ENCODE peak calls at places on chromosomes 6 and 20, in five cellular contexts. G is adrenal gland; V is stomach; J is HCT116; R is CD8-positive, alpha-beta T cell. T is an unnamed sample. For H3K36me3 and H3K4me1, the result is how much of the 10 kb centered on the place peaks cover.

GRCh38 chr6:109687271-109687721 is 3.7 kb downstream of the AK9 start:
- DNase-seq in G (no peak), J (no peak), R (no peak), V (no peak), T (no peak)

GRCh38 chr20:11797161-11797560 is 120.5 kb upstream of the BTBD3 start:
- DNase-seq in R (no peak), J (no peak), G (peak), V (no peak), T (no peak)

GRCh38 chr6:162181741-162182401 is 545.7 kb downstream of the PRKN start:
- DNase-seq in G (no peak), V (no peak), J (no peak), R (no peak), T (no peak)

GRCh38 chr6:9139762-9140161 is 704.4 kb upstream of the SLC35B3 start:
- DNase-seq in R (no peak), J (no peak), V (no peak), G (peak), T (no peak)

GRCh38 chr20:33811763-33812672 is 870 bp downstream of the CHMP4B start:
- DNase-seq in J (no peak), V (peak), R (peak), G (peak), T (peak)

GRCh38 chr6:78427386-78427785 is 440.0 kb upstream of the IRAK1BP1 start:
- DNase-seq in R (no peak), J (no peak), G (no peak), V (no peak), T (no peak)

GRCh38 chr6:89122625-89123024 is 4.8 kb upstream of the SRSF12 start:
- DNase-seq in V (no peak), G (no peak), R (no peak), J (peak), T (no peak)

GRCh38 chr6:4665489-4666417 is 110.5 kb upstream of the CDYL start:
- DNase-seq in G (no peak), R (no peak), V (no peak), J (no peak), T (no peak)

GRCh38 chr6:156026543-156027268 is 571.1 kb upstream of the NOX3 start:
- DNase-seq in G (peak), R (no peak), J (no peak), V (no peak), T (no peak)

GRCh38 chr6:55664581-55665223 is 85.7 kb upstream of the HMGCLL1 start:
- DNase-seq in J (no peak), R (no peak), G (no peak), V (no peak), T (no peak)

GRCh38 chr6:24694198-24694597 is 24.8 kb downstream of the C6orf62 start:
- DNase-seq in J (no peak), G (no peak), R (no peak), V (no peak), T (no peak)

GRCh38 chr20:39850821-39851330 is 838.2 kb downstream of the MAFB start:
- DNase-seq in V (no peak), G (no peak), R (no peak), J (no peak), T (no peak)

GRCh38 chr20:50759678-50760077 is 28.3 kb downstream of the PARD6B start:
- DNase-seq in R (no peak), G (no peak), J (no peak), V (no peak), T (no peak)

GRCh38 chr6:106287215-106287614 is 38.3 kb downstream of the ATG5 start:
- DNase-seq in J (no peak), R (no peak), V (no peak), G (no peak), T (peak)

GRCh38 chr6:160505970-160506369 is 157.8 kb downstream of the SLC22A3 start:
- DNase-seq in J (no peak), V (no peak), R (no peak), G (no peak), T (no peak)

GRCh38 chr20:62027698-62028321 is 37.9 kb downstream of the TAF4 start:
- DNase-seq in V (no peak), J (no peak), R (no peak), G (no peak), T (no peak)

GRCh38 chr6:22643780-22644179 is 74.4 kb downstream of the HDGFL1 start:
- DNase-seq in R (no peak), V (no peak), J (no peak), G (no peak), T (no peak)

GRCh38 chr6:114084327-114084890 is 113.5 kb upstream of the HDAC2 start:
- DNase-seq in J (no peak), V (no peak), G (no peak), R (no peak), T (peak)

GRCh38 chr6:152299336-152299735 is 337.8 kb downstream of the SYNE1 start:
- DNase-seq in G (no peak), V (no peak), J (no peak), R (no peak), T (no peak)

GRCh38 chr6:20302702-20303251 is 90.5 kb upstream of the MBOAT1 start:
- DNase-seq in V (no peak), G (no peak), J (no peak), R (no peak), T (no peak)

GRCh38 chr6:36387440-36388303 is at the start of gene ETV7:
- DNase-seq in V (peak), J (no peak), G (peak), R (peak), T (peak)

GRCh38 chr6:157679605-157680580 is 143.2 kb upstream of the SNX9 start:
- DNase-seq in G (no peak), V (no peak), J (no peak), R (no peak), T (no peak)

GRCh38 chr20:45963059-45964011 is 8.7 kb downstream of the ZNF335 start:
- DNase-seq in R (no peak), J (no peak), G (peak), V (no peak), T (no peak)

GRCh38 chr20:58233881-58234528 is 5.6 kb upstream of the ANKRD60 start:
- DNase-seq in V (no peak), G (no peak), J (no peak), R (peak), T (peak)

GRCh38 chr6:10276106-10276505 is 138.8 kb downstream of the TFAP2A start:
- DNase-seq in V (no peak), J (no peak), R (no peak), G (no peak), T (no peak)

GRCh38 chr6:117143647-117144046 is 121.7 kb upstream of the VGLL2 start:
- DNase-seq in J (no peak), G (no peak), R (no peak), V (no peak), T (no peak)

GRCh38 chr6:22145823-22146379 is 150.9 kb downstream of the PRL start:
- DNase-seq in V (no peak), G (no peak), R (no peak), J (no peak), T (peak)

GRCh38 chr20:48586728-48587127 is 241.1 kb downstream of the PREX1 start:
- DNase-seq in G (no peak), J (no peak), R (no peak), V (peak), T (peak)

GRCh38 chr20:59772373-59772705 is 161.1 kb downstream of the SYCP2 start:
- DNase-seq in G (no peak), V (no peak), R (no peak), J (no peak), T (no peak)

GRCh38 chr6:157139054-157139708 is 184.1 kb downstream of the TMEM242 start:
- DNase-seq in V (no peak), J (no peak), R (no peak), G (no peak), T (no peak)

GRCh38 chr20:428658-429200 is 20.6 kb downstream of the RBCK1 start:
- DNase-seq in G (no peak), V (no peak), R (no peak), J (no peak), T (no peak)

GRCh38 chr6:145802141-145802540 is 12.5 kb downstream of the FBXO30 start:
- DNase-seq in R (no peak), V (no peak), J (no peak), G (no peak), T (no peak)

GRCh38 chr6:145031001-145031400 is 704.3 kb downstream of the EPM2A start:
- DNase-seq in R (no peak), V (no peak), G (no peak), J (no peak), T (no peak)

GRCh38 chr6:38239719-38240451 is 399.8 kb downstream of the BTBD9 start:
- DNase-seq in G (no peak), R (no peak), J (no peak), V (no peak), T (no peak)

GRCh38 chr6:88982720-88983119 is 19.3 kb upstream of the RNGTT start:
- DNase-seq in V (peak), G (peak), R (peak), J (peak), T (peak)

GRCh38 chr6:32079566-32080290 is 29.4 kb downstream of the TNXB start:
- DNase-seq in J (no peak), R (no peak), V (no peak), G (no peak), T (no peak)

GRCh38 chr20:38223743-38224100 is 36.8 kb downstream of the KIAA1755 start:
- DNase-seq in G (no peak), V (no peak), R (no peak), J (no peak), T (no peak)

GRCh38 chr20:38220587-38220986 is 39.9 kb downstream of the KIAA1755 start:
- DNase-seq in V (no peak), J (no peak), G (no peak), R (no peak), T (no peak)

GRCh38 chr20:38221041-38221589 is 39.4 kb downstream of the KIAA1755 start:
- DNase-seq in G (peak), R (peak), J (peak), V (peak), T (peak)

GRCh38 chr20:38222923-38223742 is 37.4 kb downstream of the KIAA1755 start:
- DNase-seq in V (no peak), J (no peak), R (no peak), G (no peak), T (no peak)

GRCh38 chr20:38222231-38222922 is 38.2 kb downstream of the KIAA1755 start:
- DNase-seq in J (peak), V (peak), G (peak), R (peak), T (peak)
- H3K36me3 ChIP-seq in J (under half), V (under half), G (under half), R (under half), T (under half)

GRCh38 chr6:28266962-28267694 is at the start of gene ZSCAN26:
- DNase-seq in G (peak), R (peak), V (peak), J (peak), T (peak)
- TF ChIP-seq CTCF in G (no peak), R (no peak), V (no peak), J (no peak), T (no peak)

DNA sequence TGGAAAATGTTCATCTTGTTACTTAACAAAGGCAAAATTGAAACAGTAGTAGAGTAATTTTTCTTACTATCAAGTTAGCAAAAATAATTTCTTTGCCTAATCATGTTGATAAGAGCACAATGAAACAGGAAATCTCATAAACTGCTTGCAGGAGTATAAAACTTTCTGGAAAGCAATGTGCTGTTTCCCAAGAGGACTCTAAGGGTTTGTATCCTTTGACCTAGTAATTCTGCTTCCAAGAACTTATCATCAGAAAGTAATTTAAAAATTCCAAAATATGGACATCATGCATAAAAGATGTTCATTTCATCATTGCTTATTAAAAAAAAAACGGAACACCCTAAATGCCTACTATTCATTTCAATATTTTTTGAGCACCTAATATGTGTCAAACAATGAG is 46.1 kb upstream of the TNFAIP3 start:
- DNase-seq in R (no peak), G (no peak), V (no peak), J (no peak), T (no peak)
- H3K4me1 ChIP-seq in R (half or more), G (under half), V (under half), J (under half), T (under half)

DNA sequence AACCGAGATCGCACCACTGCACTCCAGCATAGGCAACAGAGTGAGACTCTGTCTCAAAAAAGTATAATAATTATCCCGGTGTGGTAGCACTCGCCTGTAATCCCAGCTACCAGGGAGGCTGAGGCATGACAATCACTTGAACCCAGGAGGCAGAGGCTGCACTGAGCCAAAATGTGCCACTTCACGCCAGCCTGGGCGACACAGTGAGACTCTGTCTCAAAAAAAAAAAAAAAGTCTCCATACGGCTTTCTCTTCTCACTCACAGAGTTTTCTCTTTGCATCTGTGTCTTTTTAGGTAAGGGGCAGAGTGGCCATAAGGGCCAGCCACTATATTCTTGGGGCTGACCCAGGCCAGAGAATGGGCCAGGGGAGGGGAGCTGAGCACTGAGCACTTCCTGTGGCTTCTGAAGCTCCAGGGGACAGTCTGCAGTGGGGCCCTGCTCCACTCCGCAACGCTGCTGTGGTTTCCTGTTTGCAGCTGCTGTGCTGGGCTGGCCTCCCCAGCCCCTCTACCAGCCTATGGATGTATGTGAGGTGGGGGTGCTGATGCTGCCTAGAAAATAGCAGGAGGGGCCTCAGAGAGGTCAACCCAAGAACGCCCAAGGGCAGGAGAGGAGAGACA is 16.2 kb downstream of the SLA2 start:
- DNase-seq in J (no peak), R (peak), V (no peak), G (no peak), T (no peak)
- H3K36me3 ChIP-seq in J (under half), R (under half), V (under half), G (under half), T (under half)

GRCh38 chr6:33144373-33144772 is 47.9 kb downstream of the COL11A2 start:
- DNase-seq in R (no peak), V (no peak), J (no peak), G (no peak), T (no peak)
- TF ChIP-seq CTCF in R (no peak), V (no peak), J (no peak), G (no peak), T (no peak)

GRCh38 chr20:47265214-47265613 is 91.3 kb downstream of the ZMYND8 start:
- DNase-seq in V (no peak), J (no peak), G (no peak), R (no peak), T (no peak)

GRCh38 chr20:47263502-47264084 is 92.9 kb downstream of the ZMYND8 start:
- DNase-seq in V (no peak), R (no peak), J (no peak), G (no peak), T (no peak)

GRCh38 chr20:47262365-47263013 is 94.0 kb downstream of the ZMYND8 start:
- DNase-seq in J (no peak), V (no peak), G (no peak), R (no peak), T (no peak)

GRCh38 chr20:47262008-47262364 is 94.5 kb downstream of the ZMYND8 start:
- DNase-seq in G (no peak), J (no peak), V (no peak), R (no peak), T (no peak)

DNA sequence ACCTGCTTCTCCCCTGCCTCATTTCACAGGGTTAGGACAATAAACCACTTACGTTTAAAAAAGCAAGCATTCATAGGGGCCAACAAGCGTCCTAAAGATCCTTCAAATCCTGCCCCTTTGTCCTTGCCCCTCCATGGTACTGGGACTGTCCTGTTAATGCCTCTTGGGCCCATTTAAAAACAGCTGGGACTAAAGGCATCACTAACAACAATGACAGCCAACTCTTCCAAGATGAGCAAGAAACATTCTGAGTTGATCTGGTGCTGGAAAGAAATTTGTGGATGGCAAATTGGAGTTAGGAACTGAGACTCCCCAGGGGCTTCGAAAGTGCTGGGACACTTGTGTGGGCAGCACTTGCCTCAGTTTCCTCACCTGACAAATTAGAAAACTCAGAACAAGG is 93.4 kb downstream of the ZMYND8 start:
- DNase-seq in G (no peak), J (no peak), R (no peak), V (no peak), T (no peak)
- H3K4me1 ChIP-seq in G (under half), J (under half), R (under half), V (under half), T (under half)

GRCh38 chr6:46525583-46525982 is 34.3 kb upstream of the RCAN2 start:
- DNase-seq in G (no peak), R (no peak), V (no peak), J (no peak), T (no peak)

GRCh38 chr6:46526607-46527006 is 35.4 kb upstream of the RCAN2 start:
- DNase-seq in G (no peak), J (no peak), R (no peak), V (no peak), T (no peak)

DNA sequence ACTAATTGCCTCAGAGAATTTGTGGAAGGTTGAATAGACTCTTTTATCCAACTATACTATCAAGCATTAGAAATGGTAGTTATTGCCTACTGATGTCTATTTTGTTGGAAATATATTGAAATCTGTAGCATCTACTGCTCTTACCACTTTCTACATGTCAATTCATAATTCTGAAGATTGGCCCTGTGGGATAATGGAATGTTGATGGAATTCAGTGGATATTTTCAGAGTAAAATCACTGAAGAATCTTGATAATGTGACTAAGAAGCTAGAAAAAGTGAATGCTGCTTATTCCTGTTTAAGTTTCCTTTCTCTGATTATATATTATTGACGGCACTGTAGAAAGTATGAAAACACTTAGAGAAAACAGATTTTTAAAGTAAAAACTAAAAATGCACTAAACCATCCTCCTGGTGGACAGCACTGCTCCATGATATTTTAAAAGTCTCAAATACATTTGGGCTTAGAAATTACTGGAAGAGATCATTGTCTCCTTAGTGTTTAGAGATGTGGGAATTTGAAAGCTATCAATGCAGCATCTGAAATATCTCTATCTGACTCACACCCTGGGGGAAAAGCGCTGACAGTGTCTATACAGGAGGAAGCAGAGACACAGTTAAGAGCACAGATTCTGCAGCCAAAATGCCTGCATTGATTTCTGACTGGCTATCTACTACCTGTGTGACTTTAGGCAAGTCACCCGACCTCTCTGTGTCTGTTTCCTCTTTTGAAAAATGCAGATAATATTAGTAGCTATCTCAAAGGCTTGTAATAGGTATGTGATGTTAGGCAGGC is 37.9 kb upstream of the RCAN2 start:
- DNase-seq in R (no peak), G (no peak), J (no peak), V (no peak), T (no peak)
- H3K36me3 ChIP-seq in R (under half), G (under half), J (under half), V (under half), T (under half)

GRCh38 chr6:163830641-163831040 is 416.1 kb downstream of the QKI start:
- DNase-seq in G (no peak), J (no peak), V (no peak), R (no peak), T (no peak)

GRCh38 chr6:163826668-163827067 is 412.1 kb downstream of the QKI start:
- DNase-seq in J (no peak), V (no peak), R (no peak), G (no peak), T (peak)

GRCh38 chr6:163825033-163825432 is 410.5 kb downstream of the QKI start:
- DNase-seq in V (no peak), G (no peak), R (no peak), J (no peak), T (no peak)

GRCh38 chr6:163827157-163827556 is 412.6 kb downstream of the QKI start:
- DNase-seq in V (no peak), R (no peak), J (no peak), G (no peak), T (no peak)

GRCh38 chr6:163828038-163828790 is 413.7 kb downstream of the QKI start:
- DNase-seq in J (no peak), G (no peak), R (no peak), V (no peak), T (no peak)
- TF ChIP-seq CTCF in J (no peak), G (no peak), R (no peak), V (no peak), T (no peak)